ENCODE peak calls at places on chromosomes 16 and 17, in six cellular contexts. One of them, this sample, is unnamed.

GRCh38 chr16:88758227-88758943 is 26.6 kb downstream of the PIEZO1 start:
- DNase-seq in psoas muscle: no peak
- DNase-seq in heart right ventricle: no peak
- DNase-seq in CD8-positive, alpha-beta T cell: no peak
- DNase-seq in uterus: no peak
- DNase-seq in thoracic aorta: no peak
- DNase-seq in this sample: no peak

GRCh38 chr16:649646-650045 is 481 bp downstream of the WDR90 start:
- DNase-seq in CD8-positive, alpha-beta T cell: no peak
- DNase-seq in psoas muscle: no peak
- DNase-seq in heart right ventricle: no peak
- DNase-seq in thoracic aorta: no peak
- DNase-seq in uterus: no peak
- DNase-seq in this sample: no peak

GRCh38 chr17:49439673-49440571 is 25.2 kb upstream of the PHB1 start:
- DNase-seq in CD8-positive, alpha-beta T cell: no peak
- DNase-seq in heart right ventricle: no peak
- DNase-seq in thoracic aorta: no peak
- DNase-seq in uterus: no peak
- DNase-seq in psoas muscle: no peak
- DNase-seq in this sample: no peak

GRCh38 chr16:74304164-74304834 is 7.7 kb downstream of the PSMD7 start:
- DNase-seq in psoas muscle: no peak
- DNase-seq in uterus: no peak
- DNase-seq in CD8-positive, alpha-beta T cell: no peak
- DNase-seq in heart right ventricle: no peak
- DNase-seq in thoracic aorta: no peak
- DNase-seq in this sample: peak

GRCh38 chr17:48375356-48375755 is 54.7 kb downstream of the SKAP1 start:
- DNase-seq in uterus: no peak
- DNase-seq in psoas muscle: no peak
- DNase-seq in CD8-positive, alpha-beta T cell: no peak
- DNase-seq in thoracic aorta: no peak
- DNase-seq in heart right ventricle: no peak
- DNase-seq in this sample: no peak

GRCh38 chr17:56558088-56558487 is 35.4 kb upstream of the NOG start:
- DNase-seq in heart right ventricle: no peak
- DNase-seq in CD8-positive, alpha-beta T cell: no peak
- DNase-seq in uterus: no peak
- DNase-seq in thoracic aorta: no peak
- DNase-seq in psoas muscle: no peak
- DNase-seq in this sample: no peak

GRCh38 chr17:40806131-40806530 is 6.4 kb upstream of the KRT28 start:
- DNase-seq in heart right ventricle: no peak
- DNase-seq in thoracic aorta: no peak
- DNase-seq in psoas muscle: no peak
- DNase-seq in CD8-positive, alpha-beta T cell: no peak
- DNase-seq in uterus: no peak
- DNase-seq in this sample: no peak

GRCh38 chr16:31052131-31052530 is 18.8 kb downstream of the STX4 start:
- DNase-seq in thoracic aorta: no peak
- DNase-seq in CD8-positive, alpha-beta T cell: no peak
- DNase-seq in heart right ventricle: no peak
- DNase-seq in uterus: no peak
- DNase-seq in psoas muscle: no peak
- DNase-seq in this sample: no peak

GRCh38 chr17:64200080-64201042 is 62.7 kb downstream of the TEX2 start:
- DNase-seq in heart right ventricle: no peak
- DNase-seq in psoas muscle: no peak
- DNase-seq in thoracic aorta: no peak
- DNase-seq in CD8-positive, alpha-beta T cell: no peak
- DNase-seq in uterus: no peak
- DNase-seq in this sample: no peak

DNA sequence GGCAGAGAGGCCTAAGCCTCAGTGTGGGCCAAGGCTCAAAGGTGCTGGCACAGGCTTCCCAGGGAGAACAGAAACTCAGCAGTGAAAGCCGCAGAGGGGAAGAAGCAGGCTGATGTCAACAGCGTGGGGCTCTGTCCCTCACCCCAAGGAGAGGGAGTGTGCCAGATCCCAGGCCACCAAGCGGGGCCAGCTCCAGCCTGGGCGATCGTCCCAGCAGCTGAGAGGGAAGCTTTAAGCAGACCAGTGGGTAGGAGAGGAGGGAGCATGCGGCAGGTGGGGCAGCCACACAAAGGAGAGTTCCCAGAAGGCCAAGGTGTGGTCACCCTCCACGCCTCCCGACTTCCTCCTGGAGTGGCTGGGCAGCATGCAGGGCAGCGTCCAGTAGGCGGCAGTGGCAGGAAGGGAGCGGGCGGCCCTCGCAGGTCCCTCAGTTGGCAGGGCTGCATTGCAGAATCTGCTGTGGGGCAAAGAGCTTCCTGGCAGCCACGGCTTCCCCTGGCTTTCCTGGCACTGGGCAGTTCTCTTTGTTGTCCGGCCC is 6.0 kb downstream of the SYNGR2 start:
- DNase-seq in thoracic aorta: peak
- DNase-seq in CD8-positive, alpha-beta T cell: no peak
- DNase-seq in uterus: peak
- DNase-seq in psoas muscle: peak
- DNase-seq in heart right ventricle: peak
- DNase-seq in this sample: no peak
- TF ChIP-seq CTCF in thoracic aorta: peak
- TF ChIP-seq CTCF in CD8-positive, alpha-beta T cell: no peak
- TF ChIP-seq CTCF in uterus: peak
- TF ChIP-seq CTCF in psoas muscle: peak
- TF ChIP-seq CTCF in heart right ventricle: peak
- TF ChIP-seq CTCF in this sample: no peak

GRCh38 chr17:17704931-17705330 is 23.7 kb downstream of the RAI1 start:
- DNase-seq in heart right ventricle: no peak
- DNase-seq in CD8-positive, alpha-beta T cell: no peak
- DNase-seq in uterus: no peak
- DNase-seq in psoas muscle: no peak
- DNase-seq in thoracic aorta: no peak
- DNase-seq in this sample: no peak

GRCh38 chr17:17708301-17708700 is 27.0 kb downstream of the RAI1 start:
- DNase-seq in uterus: no peak
- DNase-seq in thoracic aorta: no peak
- DNase-seq in psoas muscle: no peak
- DNase-seq in heart right ventricle: no peak
- DNase-seq in CD8-positive, alpha-beta T cell: no peak
- DNase-seq in this sample: no peak

GRCh38 chr17:17708816-17709215 is 27.6 kb downstream of the RAI1 start:
- DNase-seq in uterus: no peak
- DNase-seq in CD8-positive, alpha-beta T cell: no peak
- DNase-seq in heart right ventricle: no peak
- DNase-seq in thoracic aorta: no peak
- DNase-seq in psoas muscle: no peak
- DNase-seq in this sample: no peak

GRCh38 chr17:17703608-17703919 is 22.3 kb downstream of the RAI1 start:
- DNase-seq in heart right ventricle: no peak
- DNase-seq in thoracic aorta: no peak
- DNase-seq in uterus: no peak
- DNase-seq in psoas muscle: no peak
- DNase-seq in CD8-positive, alpha-beta T cell: no peak
- DNase-seq in this sample: no peak

DNA sequence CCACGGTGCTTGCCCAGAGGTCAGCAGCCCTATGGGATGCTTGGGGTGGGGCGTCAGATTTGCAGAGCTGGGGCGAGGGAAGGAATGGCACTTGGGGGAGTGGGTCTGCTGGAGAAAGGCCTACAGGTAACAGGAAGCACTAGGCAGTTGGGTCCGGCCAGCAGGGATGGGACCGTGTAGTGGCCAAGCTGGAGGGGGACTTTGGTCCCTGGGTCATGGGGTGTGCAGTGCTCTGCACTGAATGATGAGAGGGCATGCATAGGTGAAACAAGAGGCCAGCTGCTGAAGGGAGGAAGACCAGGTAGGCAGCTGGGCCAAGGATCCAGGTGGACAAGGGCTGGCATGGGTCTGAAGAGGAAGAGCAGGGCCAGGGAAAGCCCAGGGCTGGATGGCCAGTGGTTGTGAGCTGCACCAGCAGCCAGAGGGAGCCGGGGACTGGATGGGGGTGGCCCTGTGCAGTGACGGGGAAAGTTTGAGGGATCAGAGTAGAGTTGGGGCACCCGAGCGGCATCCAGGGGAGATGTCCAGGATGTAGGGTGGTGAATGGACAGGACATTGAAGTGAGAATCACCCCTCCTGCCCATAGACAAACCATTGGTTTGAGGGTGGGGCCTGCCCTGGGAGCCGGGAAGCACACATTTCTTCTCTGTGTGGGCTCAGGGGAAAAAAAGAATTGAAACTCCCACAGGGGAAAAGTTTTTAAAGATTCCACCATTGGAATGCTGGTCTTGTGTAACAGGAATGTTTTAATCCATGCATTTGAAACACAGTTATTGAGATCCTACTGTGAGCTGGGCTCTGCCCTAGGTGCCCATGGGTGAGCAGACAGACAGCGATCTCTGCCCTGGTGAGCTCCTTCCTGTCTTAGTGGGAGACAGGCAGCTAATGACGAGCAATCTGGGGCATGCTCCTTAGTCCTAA is 25.1 kb downstream of the RAI1 start:
- DNase-seq in uterus: no peak
- DNase-seq in CD8-positive, alpha-beta T cell: no peak
- DNase-seq in thoracic aorta: no peak
- DNase-seq in heart right ventricle: no peak
- DNase-seq in psoas muscle: no peak
- DNase-seq in this sample: no peak
- TF ChIP-seq CTCF in uterus: no peak
- TF ChIP-seq CTCF in CD8-positive, alpha-beta T cell: no peak
- TF ChIP-seq CTCF in thoracic aorta: no peak
- TF ChIP-seq CTCF in heart right ventricle: peak
- TF ChIP-seq CTCF in psoas muscle: no peak
- TF ChIP-seq CTCF in this sample: no peak

GRCh38 chr17:75777243-75777922 is 7.2 kb upstream of the UNK start:
- DNase-seq in uterus: no peak
- DNase-seq in psoas muscle: no peak
- DNase-seq in CD8-positive, alpha-beta T cell: no peak
- DNase-seq in thoracic aorta: no peak
- DNase-seq in heart right ventricle: no peak
- DNase-seq in this sample: no peak

GRCh38 chr17:75779250-75779986 is 5.2 kb upstream of the UNK start:
- DNase-seq in uterus: peak
- DNase-seq in psoas muscle: peak
- DNase-seq in heart right ventricle: peak
- DNase-seq in thoracic aorta: peak
- DNase-seq in CD8-positive, alpha-beta T cell: peak
- DNase-seq in this sample: peak

GRCh38 chr17:75776399-75777242 is 8.0 kb upstream of the UNK start:
- DNase-seq in heart right ventricle: no peak
- DNase-seq in CD8-positive, alpha-beta T cell: no peak
- DNase-seq in uterus: peak
- DNase-seq in thoracic aorta: no peak
- DNase-seq in psoas muscle: no peak
- DNase-seq in this sample: peak

GRCh38 chr17:75779987-75780889 is 4.4 kb upstream of the UNK start:
- DNase-seq in thoracic aorta: no peak
- DNase-seq in heart right ventricle: no peak
- DNase-seq in psoas muscle: no peak
- DNase-seq in uterus: no peak
- DNase-seq in CD8-positive, alpha-beta T cell: no peak
- DNase-seq in this sample: no peak

DNA sequence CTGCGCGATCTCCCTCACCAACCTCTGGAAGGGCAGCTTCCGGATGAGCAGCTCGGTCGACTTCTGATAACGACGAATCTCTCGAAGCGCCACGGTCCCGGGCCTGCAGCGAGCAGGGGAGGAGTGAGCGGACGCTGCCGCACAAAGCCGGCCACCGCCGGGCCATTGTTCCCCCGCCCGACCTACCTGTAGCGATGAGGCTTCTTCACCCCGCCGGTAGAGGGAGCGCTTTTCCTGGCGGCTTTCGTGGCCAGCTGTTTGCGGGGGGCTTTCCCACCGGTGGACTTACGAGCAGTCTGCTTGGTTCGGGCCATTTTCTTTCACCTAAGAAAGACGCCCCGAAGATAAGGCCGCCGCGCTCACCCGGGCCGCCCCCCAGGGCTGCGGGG is 5.8 kb upstream of the UNK start:
- DNase-seq in heart right ventricle: peak
- DNase-seq in psoas muscle: no peak
- DNase-seq in uterus: no peak
- DNase-seq in thoracic aorta: no peak
- DNase-seq in CD8-positive, alpha-beta T cell: peak
- DNase-seq in this sample: peak
- TF ChIP-seq CTCF in heart right ventricle: peak
- TF ChIP-seq CTCF in psoas muscle: peak
- TF ChIP-seq CTCF in uterus: peak
- TF ChIP-seq CTCF in thoracic aorta: peak
- TF ChIP-seq CTCF in CD8-positive, alpha-beta T cell: peak
- TF ChIP-seq CTCF in this sample: peak

GRCh38 chr17:8173056-8173870 is 2.9 kb downstream of the TMEM107 start:
- DNase-seq in thoracic aorta: no peak
- DNase-seq in CD8-positive, alpha-beta T cell: peak
- DNase-seq in heart right ventricle: no peak
- DNase-seq in uterus: peak
- DNase-seq in psoas muscle: peak
- DNase-seq in this sample: peak

GRCh38 chr17:8176998-8177731 is 985 bp upstream of the TMEM107 start:
- DNase-seq in psoas muscle: no peak
- DNase-seq in thoracic aorta: no peak
- DNase-seq in uterus: no peak
- DNase-seq in CD8-positive, alpha-beta T cell: no peak
- DNase-seq in heart right ventricle: no peak
- DNase-seq in this sample: no peak

GRCh38 chr17:8173871-8174322 is 2.3 kb downstream of the TMEM107 start:
- DNase-seq in uterus: no peak
- DNase-seq in psoas muscle: no peak
- DNase-seq in CD8-positive, alpha-beta T cell: no peak
- DNase-seq in thoracic aorta: no peak
- DNase-seq in heart right ventricle: no peak
- DNase-seq in this sample: no peak

GRCh38 chr17:8175795-8176196 is 384 bp downstream of the TMEM107 start:
- DNase-seq in uterus: no peak
- DNase-seq in psoas muscle: no peak
- DNase-seq in heart right ventricle: no peak
- DNase-seq in thoracic aorta: no peak
- DNase-seq in CD8-positive, alpha-beta T cell: no peak
- DNase-seq in this sample: peak

DNA sequence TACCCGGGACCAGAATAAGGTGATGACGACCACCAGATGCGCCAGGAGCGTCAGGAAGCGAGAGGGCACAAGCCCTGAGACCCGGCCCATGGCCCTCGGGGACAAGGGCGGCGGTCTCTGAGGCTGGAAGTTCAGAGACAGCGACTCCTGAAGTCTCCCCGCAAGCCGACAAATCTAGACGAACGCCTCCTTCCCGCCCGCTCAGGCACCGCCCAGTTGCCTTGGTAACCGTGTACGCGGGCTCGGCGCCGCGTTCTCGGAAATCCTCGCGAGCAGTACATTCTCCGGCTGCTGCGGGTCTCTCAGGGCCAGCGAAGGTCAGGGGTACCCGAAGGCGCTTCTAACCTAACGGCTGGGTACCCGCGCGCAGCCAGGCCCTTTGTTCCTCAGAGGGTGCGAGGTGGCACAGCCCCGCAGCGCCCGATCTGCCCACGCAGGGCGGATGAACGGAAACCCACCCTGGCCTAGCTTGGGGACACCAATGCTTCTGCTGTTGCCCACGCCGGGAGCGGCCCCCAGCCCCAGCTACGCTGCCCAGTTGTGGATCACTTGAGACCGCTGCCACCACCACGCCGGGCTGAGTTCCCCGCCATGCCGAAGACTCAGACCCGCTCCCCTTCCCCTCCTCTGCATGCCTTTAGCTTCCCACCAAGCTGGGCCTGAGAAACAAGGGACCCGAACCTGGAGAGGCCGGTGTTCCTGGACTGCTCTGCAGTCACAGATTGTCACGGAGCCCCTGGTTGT is at the start of gene TMEM107:
- DNase-seq in CD8-positive, alpha-beta T cell: peak
- DNase-seq in uterus: peak
- DNase-seq in heart right ventricle: peak
- DNase-seq in thoracic aorta: no peak
- DNase-seq in psoas muscle: peak
- DNase-seq in this sample: peak
- TF ChIP-seq CTCF in CD8-positive, alpha-beta T cell: no peak
- TF ChIP-seq CTCF in uterus: no peak
- TF ChIP-seq CTCF in heart right ventricle: peak
- TF ChIP-seq CTCF in thoracic aorta: no peak
- TF ChIP-seq CTCF in psoas muscle: no peak
- TF ChIP-seq CTCF in this sample: no peak